ENCODE peak calls at places on chromosomes 12 and 14, in five cellular contexts. One of them, this sample, is unnamed. For H3K27me3, the result is how much of the 10 kb centered on the place peaks cover.

GRCh38 chr12:24901975-24902461 is 46.9 kb downstream of the BCAT1 start:
- ATAC-seq in HepG2: no peak
- ATAC-seq in upper lobe of left lung: peak
- ATAC-seq in GM12878: peak
- ATAC-seq in K562: no peak
- ATAC-seq in this sample: no peak

GRCh38 chr12:65891987-65892481 is 67.8 kb downstream of the HMGA2 start:
- ATAC-seq in GM12878: peak
- ATAC-seq in K562: no peak
- ATAC-seq in HepG2: no peak
- ATAC-seq in upper lobe of left lung: peak
- ATAC-seq in this sample: peak

GRCh38 chr12:42326466-42327226 is 679 bp downstream of the PPHLN1 start:
- ATAC-seq in K562: peak
- ATAC-seq in upper lobe of left lung: peak
- ATAC-seq in HepG2: peak
- ATAC-seq in GM12878: peak
- ATAC-seq in this sample: no peak

GRCh38 chr12:84807249-84807648 is 105.3 kb downstream of the SLC6A15 start:
- ATAC-seq in K562: no peak
- ATAC-seq in upper lobe of left lung: no peak
- ATAC-seq in GM12878: no peak
- ATAC-seq in HepG2: no peak
- ATAC-seq in this sample: no peak

GRCh38 chr14:48008646-48009045 is 333.2 kb upstream of the MDGA2 start:
- ATAC-seq in HepG2: no peak
- ATAC-seq in K562: no peak
- ATAC-seq in upper lobe of left lung: no peak
- ATAC-seq in GM12878: peak
- ATAC-seq in this sample: no peak

GRCh38 chr14:61502459-61503093 is 181.2 kb downstream of the PRKCH start:
- ATAC-seq in upper lobe of left lung: no peak
- ATAC-seq in GM12878: peak
- ATAC-seq in K562: no peak
- ATAC-seq in HepG2: no peak
- ATAC-seq in this sample: no peak

GRCh38 chr12:120529641-120530314 is 820 bp upstream of the COQ5 start:
- ATAC-seq in K562: peak
- ATAC-seq in HepG2: peak
- ATAC-seq in GM12878: no peak
- ATAC-seq in upper lobe of left lung: no peak
- ATAC-seq in this sample: no peak

GRCh38 chr12:103865151-103865730 is 24.2 kb upstream of the NT5DC3 start:
- ATAC-seq in HepG2: no peak
- ATAC-seq in upper lobe of left lung: peak
- ATAC-seq in K562: no peak
- ATAC-seq in GM12878: no peak
- ATAC-seq in this sample: no peak

GRCh38 chr12:11722578-11723138 is 73.2 kb downstream of the ETV6 start:
- ATAC-seq in HepG2: no peak
- ATAC-seq in K562: no peak
- ATAC-seq in upper lobe of left lung: no peak
- ATAC-seq in GM12878: peak
- ATAC-seq in this sample: no peak

GRCh38 chr12:100371146-100371545 is 14.3 kb downstream of the SLC17A8 start:
- ATAC-seq in GM12878: no peak
- ATAC-seq in HepG2: peak
- ATAC-seq in K562: no peak
- ATAC-seq in upper lobe of left lung: no peak
- ATAC-seq in this sample: no peak

GRCh38 chr12:54337854-54338650 is 13.1 kb downstream of the COPZ1 start:
- ATAC-seq in K562: peak
- ATAC-seq in GM12878: no peak
- ATAC-seq in HepG2: no peak
- ATAC-seq in upper lobe of left lung: peak
- ATAC-seq in this sample: peak

GRCh38 chr12:2003676-2004112 is 563 bp downstream of the DCP1B start:
- ATAC-seq in upper lobe of left lung: peak
- ATAC-seq in HepG2: peak
- ATAC-seq in GM12878: peak
- ATAC-seq in K562: peak
- ATAC-seq in this sample: peak

GRCh38 chr12:80707830-80708534 is 548 bp downstream of the MYF6 start:
- ATAC-seq in upper lobe of left lung: peak
- ATAC-seq in K562: no peak
- ATAC-seq in GM12878: no peak
- ATAC-seq in HepG2: no peak
- ATAC-seq in this sample: no peak
- H3K27me3 ChIP-seq in upper lobe of left lung: under half
- H3K27me3 ChIP-seq in K562: under half
- H3K27me3 ChIP-seq in GM12878: under half
- H3K27me3 ChIP-seq in HepG2: under half
- H3K27me3 ChIP-seq in this sample: under half

DNA sequence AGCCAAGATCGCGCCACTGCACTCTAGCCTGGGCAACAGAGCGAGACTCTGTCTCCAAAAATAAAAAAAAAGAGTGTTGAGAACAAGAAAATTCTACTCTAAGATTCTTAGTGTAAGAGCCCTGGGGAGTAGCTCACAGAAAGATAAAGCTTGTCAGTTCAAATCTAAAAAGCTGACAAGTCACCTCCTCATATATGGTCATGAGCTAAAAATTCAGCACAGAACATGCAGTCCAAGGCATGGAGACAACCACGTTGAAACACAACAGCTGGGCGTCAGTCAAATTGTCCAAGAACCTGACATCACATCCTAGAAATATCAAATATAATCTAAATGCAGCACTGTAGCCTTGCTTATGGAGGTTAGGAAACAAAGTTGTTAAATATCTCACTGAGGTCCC is 47.8 kb downstream of the CLIP1 start:
- ATAC-seq in HepG2: no peak
- ATAC-seq in K562: peak
- ATAC-seq in upper lobe of left lung: no peak
- ATAC-seq in GM12878: no peak
- ATAC-seq in this sample: peak
- TF ChIP-seq EP300 in HepG2: no peak
- TF ChIP-seq EP300 in K562: no peak
- TF ChIP-seq EP300 in upper lobe of left lung: no peak
- TF ChIP-seq EP300 in GM12878: no peak
- TF ChIP-seq EP300 in this sample: no peak

DNA sequence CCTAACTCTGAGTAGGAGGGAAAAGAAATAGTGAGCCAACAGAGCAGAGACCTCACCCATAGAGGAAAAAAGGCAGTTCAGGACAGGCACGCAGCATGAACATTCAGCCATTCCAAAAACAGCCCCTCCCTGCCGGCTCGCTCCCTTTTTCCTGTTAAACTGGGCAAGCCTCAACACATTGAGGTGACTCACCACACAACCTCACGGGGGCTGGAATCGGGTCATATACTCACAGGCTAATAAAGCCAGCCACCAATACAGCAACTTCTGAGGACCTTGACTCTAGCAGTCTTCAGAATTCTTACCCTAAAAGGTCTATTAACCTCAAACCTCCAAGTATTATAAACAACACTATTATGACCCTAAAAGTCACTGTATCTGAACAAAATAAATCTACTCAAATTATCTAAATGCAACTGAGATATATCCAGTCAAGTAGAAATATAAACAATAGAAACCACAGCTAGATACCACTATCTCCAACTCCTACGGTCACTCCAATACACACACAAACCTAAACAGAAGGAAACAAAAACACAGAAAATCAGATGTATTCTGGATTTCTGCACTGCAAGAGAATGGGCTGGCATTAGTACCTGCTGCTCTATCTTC is 6.3 kb downstream of the YBX3 start:
- ATAC-seq in HepG2: no peak
- ATAC-seq in upper lobe of left lung: peak
- ATAC-seq in K562: no peak
- ATAC-seq in GM12878: no peak
- ATAC-seq in this sample: peak
- H3K27ac ChIP-seq in HepG2: no peak
- H3K27ac ChIP-seq in upper lobe of left lung: peak
- H3K27ac ChIP-seq in K562: no peak
- H3K27ac ChIP-seq in GM12878: no peak
- H3K27ac ChIP-seq in this sample: peak

DNA sequence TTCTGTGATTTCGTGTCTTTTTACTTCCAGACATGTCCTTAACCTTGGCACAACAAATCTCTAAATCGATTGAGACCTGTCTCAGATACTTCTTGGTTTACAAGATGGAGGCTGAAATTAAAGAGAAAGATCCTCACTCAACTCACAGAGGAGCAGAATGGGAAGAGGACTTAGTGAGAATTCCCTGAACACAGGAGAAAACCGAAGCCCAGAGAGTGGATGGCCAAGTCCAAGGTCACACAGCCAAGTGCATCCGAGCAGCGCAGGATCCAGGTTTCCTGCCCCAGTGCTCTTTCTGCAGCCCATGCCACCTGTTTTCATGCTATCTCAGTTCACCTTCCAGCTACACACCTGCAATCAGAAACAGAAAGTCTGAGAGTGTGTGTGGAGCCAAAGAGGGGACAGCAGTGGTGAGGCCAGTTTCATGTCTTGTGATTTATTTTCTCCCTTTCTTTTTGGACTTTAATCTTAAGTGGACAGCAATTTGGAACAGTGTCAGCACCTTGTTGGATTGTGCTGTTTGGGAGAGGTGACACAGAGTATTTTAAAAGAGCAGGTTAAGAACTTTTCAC is 22.9 kb upstream of the TCL1B start:
- ATAC-seq in upper lobe of left lung: no peak
- ATAC-seq in K562: no peak
- ATAC-seq in GM12878: peak
- ATAC-seq in HepG2: no peak
- ATAC-seq in this sample: no peak
- H3K27me3 ChIP-seq in upper lobe of left lung: under half
- H3K27me3 ChIP-seq in K562: under half
- H3K27me3 ChIP-seq in GM12878: under half
- H3K27me3 ChIP-seq in HepG2: under half
- H3K27me3 ChIP-seq in this sample: under half

GRCh38 chr12:28611115-28611435 is 420.8 kb downstream of the CCDC91 start:
- ATAC-seq in GM12878: no peak
- ATAC-seq in upper lobe of left lung: peak
- ATAC-seq in K562: no peak
- ATAC-seq in HepG2: no peak
- ATAC-seq in this sample: peak
- TF ChIP-seq EP300 in GM12878: no peak
- TF ChIP-seq EP300 in upper lobe of left lung: no peak
- TF ChIP-seq EP300 in K562: no peak
- TF ChIP-seq EP300 in HepG2: no peak
- TF ChIP-seq EP300 in this sample: no peak